ENCODE peak calls at places on chromosome 13, in nine cellular contexts. H, E, N, S, R, V, B, T and D are unnamed samples.

GRCh38 chr13:58452123-58452623 is 820.6 kb downstream of the PCDH17 start:
- DNase-seq in H (no peak), E (no peak), N (no peak), S (no peak), R (no peak), V (no peak), B (no peak), T (no peak), D (no peak)

GRCh38 chr13:33494596-33495214 is 209.2 kb upstream of the STARD13 start:
- DNase-seq in H (no peak), E (no peak), N (no peak), S (no peak), R (no peak), V (no peak), B (no peak), T (no peak), D (no peak)

GRCh38 chr13:71240906-71241305 is 626.1 kb downstream of the DACH1 start:
- DNase-seq in H (no peak), E (no peak), N (no peak), S (peak), R (no peak), V (no peak), B (no peak), T (no peak), D (no peak)

GRCh38 chr13:33353210-33353609 is 67.7 kb upstream of the STARD13 start:
- DNase-seq in H (no peak), E (no peak), N (peak), S (no peak), R (no peak), V (no peak), B (no peak), T (no peak), D (no peak)

GRCh38 chr13:66329988-66330429 is 900.1 kb downstream of the PCDH9 start:
- DNase-seq in H (no peak), E (no peak), N (no peak), S (no peak), R (no peak), V (no peak), B (no peak), T (no peak), D (peak)

GRCh38 chr13:69264362-69265334 is 843.0 kb upstream of the ATXN8OS start:
- DNase-seq in H (no peak), E (no peak), N (no peak), S (peak), R (no peak), V (no peak), B (peak), T (no peak), D (no peak)

GRCh38 chr13:74325106-74325505 is 190.9 kb upstream of the KLF12 start:
- DNase-seq in H (no peak), E (no peak), N (no peak), S (no peak), R (no peak), V (no peak), B (peak), T (no peak), D (peak)

GRCh38 chr13:40116008-40116407 is 460.5 kb downstream of the COG6 start:
- DNase-seq in H (no peak), E (no peak), N (no peak), S (no peak), R (peak), V (no peak), B (no peak), T (peak), D (peak)

GRCh38 chr13:76516013-76516412 is 370.2 kb downstream of the KCTD12 start:
- DNase-seq in H (no peak), E (no peak), N (no peak), S (no peak), R (no peak), V (no peak), B (no peak), T (no peak), D (no peak)

GRCh38 chr13:43388282-43389034 is 365.1 kb downstream of the DNAJC15 start:
- DNase-seq in H (no peak), E (no peak), N (no peak), S (no peak), R (no peak), V (no peak), B (peak), T (no peak), D (no peak)

GRCh38 chr13:42078113-42078769 is 29.8 kb downstream of the DGKH start:
- DNase-seq in H (no peak), E (no peak), N (peak), S (no peak), R (no peak), V (no peak), B (no peak), T (no peak), D (no peak)

GRCh38 chr13:80486407-80486806 is 145.5 kb upstream of the SPRY2 start:
- DNase-seq in H (no peak), E (no peak), N (no peak), S (no peak), R (no peak), V (no peak), B (no peak), T (no peak), D (no peak)

GRCh38 chr13:31595568-31595967 is 143.8 kb upstream of the RXFP2 start:
- DNase-seq in H (no peak), E (no peak), N (no peak), S (no peak), R (no peak), V (no peak), B (no peak), T (no peak), D (no peak)

GRCh38 chr13:102325321-102325720 is 76.5 kb downstream of the FGF14 start:
- DNase-seq in H (no peak), E (no peak), N (no peak), S (no peak), R (no peak), V (no peak), B (no peak), T (no peak), D (no peak)

GRCh38 chr13:109985871-109986270 is 199.5 kb upstream of the IRS2 start:
- DNase-seq in H (no peak), E (no peak), N (no peak), S (no peak), R (no peak), V (no peak), B (no peak), T (no peak), D (no peak)

GRCh38 chr13:101211261-101211660 is 205.0 kb downstream of the NALCN start:
- DNase-seq in H (no peak), E (no peak), N (no peak), S (no peak), R (no peak), V (no peak), B (no peak), T (no peak), D (no peak)

GRCh38 chr13:29507356-29507755 is 88.1 kb downstream of the SLC7A1 start:
- DNase-seq in H (no peak), E (no peak), N (no peak), S (peak), R (no peak), V (no peak), B (peak), T (no peak), D (peak)

GRCh38 chr13:46544208-46544607 is 8.8 kb upstream of the LRCH1 start:
- DNase-seq in H (no peak), E (no peak), N (no peak), S (no peak), R (no peak), V (no peak), B (no peak), T (no peak), D (no peak)

GRCh38 chr13:91564422-91564821 is 166.0 kb downstream of the GPC5 start:
- DNase-seq in H (no peak), E (no peak), N (no peak), S (peak), R (no peak), V (no peak), B (no peak), T (no peak), D (peak)

GRCh38 chr13:80389073-80390038 is 48.4 kb upstream of the SPRY2 start:
- DNase-seq in H (no peak), E (no peak), N (no peak), S (no peak), R (no peak), V (no peak), B (no peak), T (no peak), D (no peak)

GRCh38 chr13:101624210-101624922 is 171.9 kb downstream of the ITGBL1 start:
- DNase-seq in H (no peak), E (no peak), N (no peak), S (peak), R (no peak), V (no peak), B (peak), T (no peak), D (peak)

GRCh38 chr13:100581504-100581903 is 7.1 kb downstream of the GGACT start:
- DNase-seq in H (no peak), E (no peak), N (no peak), S (no peak), R (no peak), V (no peak), B (no peak), T (no peak), D (no peak)